ENCODE peak calls at places on chromosomes 6 and 20, in nine cellular contexts. Y is progenitor cell of endocrine pancreas; U is neural crest cell; F is CD8-positive, alpha-beta T cell; V is uterus; G is B cell; I is nephron progenitor cell; N is adrenal gland; K is cardiac fibroblast. D is an unnamed sample.

GRCh38 chr6:136927313-136927712 is 5.2 kb downstream of the SLC35D3 start:
- DNase-seq in Y (no peak), U (no peak), F (no peak), V (no peak), G (no peak), I (no peak), N (no peak), K (peak), D (no peak)

GRCh38 chr20:49660912-49661311 is 52.8 kb downstream of the B4GALT5 start:
- DNase-seq in Y (no peak), U (no peak), F (no peak), V (no peak), G (no peak), I (no peak), N (no peak), K (no peak), D (no peak)

GRCh38 chr6:122081921-122082320 is 317.5 kb upstream of the HSF2 start:
- DNase-seq in Y (no peak), U (no peak), F (no peak), V (no peak), G (no peak), I (no peak), N (no peak), K (no peak), D (no peak)

GRCh38 chr6:53199765-53200164 is 51.1 kb upstream of the GCM1 start:
- DNase-seq in Y (no peak), U (no peak), F (no peak), V (no peak), G (no peak), I (no peak), N (no peak), K (no peak), D (no peak)

GRCh38 chr20:60055740-60056139 is 97.5 kb downstream of the CDH26 start:
- DNase-seq in Y (no peak), U (no peak), F (peak), V (no peak), G (no peak), I (no peak), N (peak), K (peak), D (peak)

GRCh38 chr6:36839819-36840379 is 655 bp upstream of the CPNE5 start:
- DNase-seq in Y (peak), U (peak), F (no peak), V (peak), G (no peak), I (peak), N (no peak), K (no peak), D (no peak)

GRCh38 chr6:89208551-89208950 is 8.6 kb downstream of the GABRR1 start:
- DNase-seq in Y (no peak), U (no peak), F (no peak), V (no peak), G (no peak), I (no peak), N (no peak), K (no peak), D (no peak)

GRCh38 chr6:67898875-67899274 is 736.2 kb upstream of the ADGRB3 start:
- DNase-seq in Y (no peak), U (no peak), F (no peak), V (no peak), G (no peak), I (no peak), N (no peak), K (no peak), D (no peak)

GRCh38 chr6:30163090-30163917 is at the start of gene TRIM15:
- DNase-seq in Y (no peak), U (no peak), F (no peak), V (no peak), G (no peak), I (no peak), N (no peak), K (no peak), D (no peak)

GRCh38 chr6:113416166-113416565 is 441.0 kb upstream of the MARCKS start:
- DNase-seq in Y (no peak), U (no peak), F (no peak), V (no peak), G (no peak), I (no peak), N (no peak), K (peak), D (no peak)

GRCh38 chr20:23795526-23795925 is 31.0 kb downstream of the CST2 start:
- DNase-seq in Y (no peak), U (no peak), F (no peak), V (no peak), G (no peak), I (no peak), N (no peak), K (no peak), D (no peak)

GRCh38 chr6:163413345-163414116 is 987 bp upstream of the QKI start:
- DNase-seq in Y (peak), U (peak), F (peak), V (peak), G (peak), I (peak), N (peak), K (peak), D (peak)

GRCh38 chr20:62618622-62619529 is 23.4 kb upstream of the SLCO4A1 start:
- DNase-seq in Y (no peak), U (no peak), F (peak), V (no peak), G (peak), I (no peak), N (no peak), K (no peak), D (peak)

GRCh38 chr6:113433506-113433991 is 423.6 kb upstream of the MARCKS start:
- DNase-seq in Y (no peak), U (no peak), F (no peak), V (peak), G (no peak), I (peak), N (peak), K (peak), D (peak)

GRCh38 chr20:1396702-1397101 is 3.8 kb upstream of the FKBP1A start:
- DNase-seq in Y (no peak), U (no peak), F (no peak), V (no peak), G (no peak), I (no peak), N (no peak), K (no peak), D (no peak)

GRCh38 chr20:1401431-1401907 is 8.6 kb upstream of the FKBP1A start:
- DNase-seq in Y (no peak), U (no peak), F (no peak), V (no peak), G (no peak), I (no peak), N (no peak), K (no peak), D (no peak)

GRCh38 chr20:1396264-1396663 is 3.4 kb upstream of the FKBP1A start:
- DNase-seq in Y (no peak), U (no peak), F (no peak), V (no peak), G (no peak), I (no peak), N (no peak), K (no peak), D (no peak)

GRCh38 chr20:1393507-1393882 is 641 bp upstream of the FKBP1A start:
- DNase-seq in Y (no peak), U (no peak), F (no peak), V (no peak), G (no peak), I (no peak), N (no peak), K (no peak), D (no peak)

DNA sequence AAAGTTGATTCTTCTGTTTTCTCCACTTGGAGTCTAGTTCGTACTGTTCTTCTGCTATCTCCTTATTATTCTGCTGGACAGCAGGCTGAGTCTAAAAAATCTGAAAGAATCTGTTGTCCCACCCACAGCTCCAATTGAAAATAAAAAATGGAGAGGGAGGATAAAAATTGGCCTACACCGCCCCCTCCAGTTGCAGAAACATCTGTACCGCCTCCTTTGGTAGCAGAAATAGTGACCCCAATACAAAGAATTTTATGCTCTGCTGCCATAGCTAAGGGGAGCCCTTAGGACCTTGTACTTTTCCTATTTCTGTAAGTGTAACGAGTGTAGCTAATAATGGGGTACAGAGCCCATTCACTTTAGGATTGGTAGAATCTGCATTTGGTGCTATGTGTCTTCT is 4.9 kb upstream of the FKBP1A start:
- DNase-seq in Y (no peak), U (no peak), F (no peak), V (no peak), G (no peak), I (no peak), N (no peak), K (peak), D (no peak)
- TF ChIP-seq CTCF in Y (no peak), U (no peak), F (no peak), V (peak), G (no peak), I (no peak), N (peak), K (peak), D (no peak)

GRCh38 chr6:153028963-153029362 is 26.5 kb upstream of the MTRF1L start:
- DNase-seq in Y (no peak), U (no peak), F (no peak), V (no peak), G (no peak), I (no peak), N (no peak), K (no peak), D (no peak)
- TF ChIP-seq CTCF in Y (no peak), U (no peak), F (no peak), V (no peak), G (no peak), I (no peak), N (no peak), K (no peak), D (no peak)

GRCh38 chr20:34829191-34829590 is 3.7 kb upstream of the NCOA6 start:
- DNase-seq in Y (no peak), U (no peak), F (no peak), V (no peak), G (no peak), I (no peak), N (no peak), K (no peak), D (no peak)

DNA sequence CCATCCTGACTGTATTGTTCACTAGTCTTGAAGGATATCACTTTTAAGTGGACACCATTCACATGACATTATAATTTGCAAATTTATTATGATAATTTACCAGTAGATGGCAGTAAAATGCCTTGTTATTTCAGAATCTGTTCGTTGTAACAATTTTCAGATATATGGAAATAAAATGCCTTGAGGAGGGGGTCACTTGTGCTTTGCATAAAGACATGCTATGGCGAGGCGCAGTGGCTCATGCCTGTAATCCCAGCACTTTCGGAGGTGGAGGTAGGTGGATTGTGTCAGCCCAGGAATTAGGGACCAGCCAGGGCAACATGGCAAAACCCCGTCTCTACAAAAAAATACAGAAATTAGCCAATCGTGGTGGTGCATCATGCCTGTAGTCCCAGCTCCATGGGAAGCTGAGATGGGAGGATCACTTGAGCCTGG is 9.0 kb upstream of the NCOA6 start:
- DNase-seq in Y (no peak), U (no peak), F (no peak), V (no peak), G (no peak), I (no peak), N (no peak), K (peak), D (no peak)
- TF ChIP-seq CTCF in Y (peak), U (peak), F (peak), V (peak), G (peak), I (peak), N (peak), K (peak), D (peak)

DNA sequence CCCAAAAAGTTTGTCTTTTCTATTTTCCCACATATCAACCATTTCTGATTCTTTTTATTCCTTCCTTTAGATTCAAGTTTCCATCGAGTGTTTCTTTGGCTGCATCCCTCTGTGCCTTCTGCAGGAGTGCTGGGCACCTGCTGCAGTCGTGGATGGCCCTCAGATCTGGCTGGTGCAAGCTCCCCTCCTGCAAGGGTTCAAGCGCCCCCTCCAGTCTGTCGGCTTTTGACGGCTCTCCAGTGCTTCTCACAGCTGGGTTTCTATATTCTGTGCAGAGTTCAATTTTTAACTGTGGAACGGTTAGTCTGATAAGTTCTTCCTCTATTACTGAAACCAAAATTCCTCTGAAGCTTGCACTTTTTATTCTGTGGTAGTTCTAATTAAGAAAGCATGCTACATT is 132.1 kb downstream of the HUS1B start:
- DNase-seq in Y (no peak), U (no peak), F (no peak), V (no peak), G (no peak), I (no peak), N (no peak), K (no peak), D (no peak)
- TF ChIP-seq CTCF in Y (no peak), U (no peak), F (no peak), V (no peak), G (no peak), I (no peak), N (no peak), K (no peak), D (no peak)

GRCh38 chr6:4240148-4240547 is 104.8 kb upstream of the ECI2 start:
- DNase-seq in Y (no peak), U (no peak), F (no peak), V (no peak), G (no peak), I (no peak), N (no peak), K (no peak), D (no peak)
- TF ChIP-seq CTCF in Y (no peak), U (no peak), F (no peak), V (no peak), G (no peak), I (no peak), N (no peak), K (no peak), D (no peak)

D was measured in CD14-positive monocyte.